ENCODE peak calls at places on chromosomes 2 and 18, in five cellular contexts. U is amniotic stem cell; I is activated CD8-positive, alpha-beta memory T cell treated with anti-CD3 and anti-CD28 coated beads for 1 hour; S is HT1080; R is activated CD4-positive, alpha-beta T cell treated with anti-CD3 and anti-CD28 coated beads, Interleukin-2, amount 50 U/mL, for 1 hour. V is an unnamed sample.

GRCh38 chr2:240955306-240956101 is 42.9 kb upstream of the SNED1 start:
- DNase-seq in I (no peak), U (no peak), S (no peak), R (no peak), V (no peak)

GRCh38 chr2:111900859-111901258 is 2.5 kb downstream of the MERTK start:
- DNase-seq in I (no peak), S (peak; percentile 50), U (no peak), R (no peak), V (no peak)

GRCh38 chr2:120773186-120773800 is 37.6 kb downstream of the GLI2 start:
- DNase-seq in S (no peak), U (no peak), R (no peak), I (no peak), V (no peak)

GRCh38 chr2:237540823-237541222 is 25.6 kb upstream of the PRLH start:
- DNase-seq in S (peak; percentile 52), R (no peak), U (no peak), I (no peak), V (no peak)

GRCh38 chr18:78430171-78430857 is 549.3 kb upstream of the SALL3 start:
- DNase-seq in S (no peak), U (no peak), R (no peak), I (no peak), V (no peak)

GRCh38 chr18:8951491-8951890 is 151.0 kb upstream of the NDUFV2 start:
- DNase-seq in U (no peak), R (no peak), I (no peak), S (no peak), V (no peak)

GRCh38 chr2:178871536-178871935 is 64.3 kb upstream of the TTN start:
- DNase-seq in R (no peak), S (no peak), U (no peak), I (no peak), V (no peak)

GRCh38 chr18:3450358-3451107 is 561 bp downstream of the TGIF1 start:
- DNase-seq in U (no peak), R (peak; percentile 82), I (peak; percentile 64), S (peak; percentile 43), V (peak; percentile 80)

GRCh38 chr18:75654928-75655745 is 227.6 kb upstream of the SMIM21 start:
- DNase-seq in R (no peak), I (no peak), U (no peak), S (no peak), V (no peak)

GRCh38 chr2:83944174-83944573 is 514.9 kb downstream of the SUCLG1 start:
- DNase-seq in S (no peak), I (no peak), U (no peak), R (no peak), V (no peak)

GRCh38 chr2:217740178-217740577 is 262.6 kb downstream of the TNS1 start:
- DNase-seq in S (no peak), U (no peak), R (no peak), I (no peak), V (no peak)

GRCh38 chr2:189601043-189601442 is 20.5 kb upstream of the SLC40A1 start:
- DNase-seq in R (no peak), S (peak; percentile 82), U (no peak), I (no peak), V (no peak)

GRCh38 chr2:120874876-120875275 is 139.2 kb downstream of the GLI2 start:
- DNase-seq in S (no peak), I (no peak), R (no peak), U (no peak), V (no peak)

GRCh38 chr2:172704072-172704936 is 31.3 kb upstream of the RAPGEF4 start:
- DNase-seq in I (no peak), S (peak; percentile 39), R (no peak), U (no peak), V (no peak)

GRCh38 chr2:157107460-157107859 is 150.0 kb upstream of the GALNT5 start:
- DNase-seq in R (no peak), S (peak; percentile 25), I (no peak), U (no peak), V (no peak)

GRCh38 chr2:8552264-8552913 is 129.5 kb upstream of the ID2 start:
- DNase-seq in S (no peak), I (no peak), R (no peak), U (no peak), V (no peak)

GRCh38 chr2:128536925-128537620 is 218.4 kb upstream of the HS6ST1 start:
- DNase-seq in I (no peak), U (peak; percentile 39), R (no peak), S (peak; percentile 97), V (no peak)

V was measured in CD4-positive, alpha-beta memory T cell.